ENCODE peak calls at places on chromosomes 6 and 20, in nine cellular contexts. D is naive B cell, G is GM10248, T is type B pancreatic cell, Q is RKO, I is mucosa of gallbladder, W is NCI-H1092, E is GM19239, F is tibial artery. M is an unnamed sample.

GRCh38 chr6:80477591-80478370 is 371.3 kb downstream of the BCKDHB start:
- DNase-seq in D (no peak), G (no peak), T (no peak), Q (no peak), I (no peak), W (no peak), E (no peak), F (no peak), M (no peak)

GRCh38 chr6:4446982-4447381 is 311.6 kb upstream of the ECI2 start:
- DNase-seq in D (peak), G (no peak), T (no peak), Q (no peak), I (no peak), W (no peak), E (no peak), F (no peak), M (no peak)

GRCh38 chr20:57594092-57594911 is 25.9 kb downstream of the ZBP1 start:
- DNase-seq in D (peak), G (peak), T (no peak), Q (peak), I (no peak), W (no peak), E (peak), F (no peak), M (peak)

GRCh38 chr6:44630125-44631028 is 242.9 kb downstream of the CDC5L start:
- DNase-seq in D (no peak), G (peak), T (no peak), Q (peak), I (peak), W (no peak), E (peak), F (no peak), M (peak)

GRCh38 chr6:13355043-13355945 is 27.0 kb upstream of the TBC1D7 start:
- DNase-seq in D (peak), G (no peak), T (no peak), Q (peak), I (no peak), W (no peak), E (no peak), F (no peak), M (no peak)

GRCh38 chr6:134379086-134379485 is 61.2 kb upstream of the SGK1 start:
- DNase-seq in D (no peak), G (peak), T (peak), Q (no peak), I (peak), W (no peak), E (no peak), F (no peak), M (peak)

GRCh38 chr6:168216741-168217140 is 102.8 kb downstream of the DACT2 start:
- DNase-seq in D (no peak), G (no peak), T (no peak), Q (no peak), I (no peak), W (no peak), E (no peak), F (no peak), M (no peak)

GRCh38 chr6:39495023-39495422 is 172.5 kb upstream of the KCNK16 start:
- DNase-seq in D (no peak), G (no peak), T (no peak), Q (no peak), I (no peak), W (no peak), E (no peak), F (no peak), M (no peak)

GRCh38 chr6:40802481-40802880 is 215.3 kb upstream of the LRFN2 start:
- DNase-seq in D (no peak), G (no peak), T (no peak), Q (no peak), I (no peak), W (no peak), E (no peak), F (no peak), M (no peak)

GRCh38 chr6:114007451-114007953 is 36.6 kb upstream of the HDAC2 start:
- DNase-seq in D (no peak), G (no peak), T (no peak), Q (no peak), I (no peak), W (no peak), E (no peak), F (no peak), M (no peak)

GRCh38 chr6:35831257-35832007 is 26.3 kb downstream of the LHFPL5 start:
- DNase-seq in D (no peak), G (no peak), T (no peak), Q (no peak), I (no peak), W (no peak), E (no peak), F (no peak), M (no peak)

GRCh38 chr20:3010985-3011723 is 32.3 kb upstream of the GNRH2 start:
- DNase-seq in D (no peak), G (no peak), T (no peak), Q (peak), I (no peak), W (no peak), E (no peak), F (no peak), M (no peak)

GRCh38 chr20:18577942-18578341 is 9.9 kb upstream of the DTD1 start:
- DNase-seq in D (no peak), G (no peak), T (no peak), Q (no peak), I (no peak), W (no peak), E (no peak), F (no peak), M (no peak)

GRCh38 chr6:135311446-135312200 is 130.5 kb downstream of the MYB start:
- DNase-seq in D (no peak), G (no peak), T (no peak), Q (no peak), I (no peak), W (peak), E (no peak), F (no peak), M (no peak)

GRCh38 chr6:36907781-36908180 is 22.0 kb downstream of the C6orf89 start:
- DNase-seq in D (no peak), G (no peak), T (no peak), Q (no peak), I (peak), W (peak), E (no peak), F (peak), M (peak)

GRCh38 chr6:16621002-16621401 is 140.3 kb downstream of the ATXN1 start:
- DNase-seq in D (no peak), G (no peak), T (no peak), Q (no peak), I (no peak), W (no peak), E (no peak), F (no peak), M (no peak)

GRCh38 chr6:149755300-149756260 is 6.0 kb downstream of the PCMT1 start:
- DNase-seq in D (no peak), G (no peak), T (no peak), Q (no peak), I (no peak), W (no peak), E (peak), F (no peak), M (no peak)

GRCh38 chr6:129943637-129944271 is 74.6 kb upstream of the L3MBTL3 start:
- DNase-seq in D (no peak), G (no peak), T (no peak), Q (no peak), I (no peak), W (no peak), E (no peak), F (no peak), M (no peak)

GRCh38 chr6:158185729-158186456 is 17.7 kb downstream of the GTF2H5 start:
- DNase-seq in D (no peak), G (no peak), T (no peak), Q (no peak), I (no peak), W (no peak), E (no peak), F (no peak), M (no peak)

GRCh38 chr6:158561247-158561884 is 1.5 kb downstream of the TMEM181 start:
- DNase-seq in D (no peak), G (no peak), T (no peak), Q (no peak), I (no peak), W (no peak), E (no peak), F (peak), M (no peak)

GRCh38 chr6:113825776-113826175 is 31.4 kb upstream of the MARCKS start:
- DNase-seq in D (no peak), G (no peak), T (no peak), Q (no peak), I (peak), W (peak), E (no peak), F (peak), M (peak)

GRCh38 chr20:33684533-33685327 is 1.5 kb downstream of the E2F1 start:
- DNase-seq in D (no peak), G (no peak), T (no peak), Q (no peak), I (no peak), W (no peak), E (no peak), F (no peak), M (no peak)

GRCh38 chr6:74891358-74891811 is 314.5 kb downstream of the COL12A1 start:
- DNase-seq in D (no peak), G (no peak), T (no peak), Q (no peak), I (peak), W (no peak), E (no peak), F (peak), M (peak)

GRCh38 chr6:149346075-149346474 is 28.6 kb downstream of the TAB2 start:
- DNase-seq in D (no peak), G (no peak), T (no peak), Q (no peak), I (no peak), W (no peak), E (no peak), F (no peak), M (no peak)

GRCh38 chr20:34927736-34928135 is 27.9 kb downstream of the GSS start:
- DNase-seq in D (no peak), G (no peak), T (no peak), Q (no peak), I (no peak), W (no peak), E (no peak), F (no peak), M (no peak)

GRCh38 chr6:20092071-20092566 is 120.2 kb downstream of the MBOAT1 start:
- DNase-seq in D (peak), G (no peak), T (no peak), Q (peak), I (peak), W (peak), E (no peak), F (no peak), M (no peak)

GRCh38 chr20:19100975-19101374 is 111.5 kb upstream of the SLC24A3 start:
- DNase-seq in D (no peak), G (no peak), T (no peak), Q (no peak), I (no peak), W (no peak), E (no peak), F (no peak), M (no peak)

GRCh38 chr20:63656451-63656850 is 1.7 kb upstream of the RTEL1 start:
- DNase-seq in D (no peak), G (no peak), T (no peak), Q (peak), I (no peak), W (no peak), E (no peak), F (no peak), M (no peak)

GRCh38 chr20:64037498-64038213 is 1.7 kb downstream of the C20orf204 start:
- DNase-seq in D (no peak), G (peak), T (no peak), Q (peak), I (no peak), W (no peak), E (no peak), F (no peak), M (peak)

GRCh38 chr6:83031689-83032088 is 34.0 kb downstream of the UBE3D start:
- DNase-seq in D (no peak), G (no peak), T (no peak), Q (no peak), I (no peak), W (no peak), E (no peak), F (no peak), M (no peak)

M was measured in testis.